ENCODE peak calls at places on chromosome 14, in eight cellular contexts. One of them, this sample, is unnamed. For H3K4me1 and H3K27me3, the result is how much of the 10 kb centered on the place peaks cover.

GRCh38 chr14:83838221-83838620 is 1691.7 kb upstream of the FLRT2 start:
- DNase-seq in HepG2: no peak
- DNase-seq in astrocyte: no peak
- DNase-seq in mammary epithelial cell: no peak
- DNase-seq in right lobe of liver: no peak
- DNase-seq in tibial artery: no peak
- DNase-seq in Peyer's patch: no peak
- DNase-seq in lower lobe of right lung: no peak
- DNase-seq in this sample: no peak

GRCh38 chr14:23185046-23185445 is 1.6 kb upstream of the SLC7A8 start:
- DNase-seq in HepG2: no peak
- DNase-seq in astrocyte: no peak
- DNase-seq in mammary epithelial cell: no peak
- DNase-seq in right lobe of liver: no peak
- DNase-seq in tibial artery: no peak
- DNase-seq in Peyer's patch: no peak
- DNase-seq in lower lobe of right lung: no peak
- DNase-seq in this sample: no peak

GRCh38 chr14:56648508-56649301 is 69.1 kb downstream of the TMEM260 start:
- DNase-seq in HepG2: no peak
- DNase-seq in astrocyte: no peak
- DNase-seq in mammary epithelial cell: no peak
- DNase-seq in right lobe of liver: no peak
- DNase-seq in tibial artery: no peak
- DNase-seq in Peyer's patch: no peak
- DNase-seq in lower lobe of right lung: no peak
- DNase-seq in this sample: no peak

GRCh38 chr14:32494566-32495434 is 165.7 kb downstream of the AKAP6 start:
- DNase-seq in HepG2: no peak
- DNase-seq in astrocyte: peak
- DNase-seq in mammary epithelial cell: no peak
- DNase-seq in right lobe of liver: no peak
- DNase-seq in tibial artery: no peak
- DNase-seq in Peyer's patch: no peak
- DNase-seq in lower lobe of right lung: no peak
- DNase-seq in this sample: no peak

GRCh38 chr14:102930753-102931579 is 8.5 kb downstream of the AMN start:
- DNase-seq in HepG2: no peak
- DNase-seq in astrocyte: peak
- DNase-seq in mammary epithelial cell: peak
- DNase-seq in right lobe of liver: no peak
- DNase-seq in tibial artery: no peak
- DNase-seq in Peyer's patch: peak
- DNase-seq in lower lobe of right lung: peak
- DNase-seq in this sample: no peak

GRCh38 chr14:51293149-51293925 is 53.3 kb downstream of the TMX1 start:
- DNase-seq in HepG2: no peak
- DNase-seq in astrocyte: peak
- DNase-seq in mammary epithelial cell: peak
- DNase-seq in right lobe of liver: no peak
- DNase-seq in tibial artery: peak
- DNase-seq in Peyer's patch: no peak
- DNase-seq in lower lobe of right lung: no peak
- DNase-seq in this sample: no peak

GRCh38 chr14:50773632-50774541 is 57.1 kb downstream of the NIN start:
- DNase-seq in HepG2: peak
- DNase-seq in astrocyte: peak
- DNase-seq in mammary epithelial cell: peak
- DNase-seq in right lobe of liver: no peak
- DNase-seq in tibial artery: peak
- DNase-seq in Peyer's patch: no peak
- DNase-seq in lower lobe of right lung: no peak
- DNase-seq in this sample: peak

GRCh38 chr14:92974541-92975345 is 51.8 kb downstream of the CHGA start:
- DNase-seq in HepG2: no peak
- DNase-seq in astrocyte: no peak
- DNase-seq in mammary epithelial cell: no peak
- DNase-seq in right lobe of liver: no peak
- DNase-seq in tibial artery: no peak
- DNase-seq in Peyer's patch: no peak
- DNase-seq in lower lobe of right lung: no peak
- DNase-seq in this sample: no peak

GRCh38 chr14:75141967-75142366 is 15.1 kb upstream of the NEK9 start:
- DNase-seq in HepG2: peak
- DNase-seq in astrocyte: peak
- DNase-seq in mammary epithelial cell: peak
- DNase-seq in right lobe of liver: no peak
- DNase-seq in tibial artery: no peak
- DNase-seq in Peyer's patch: no peak
- DNase-seq in lower lobe of right lung: no peak
- DNase-seq in this sample: no peak

GRCh38 chr14:54174437-54174836 is 217.8 kb upstream of the BMP4 start:
- DNase-seq in HepG2: no peak
- DNase-seq in astrocyte: no peak
- DNase-seq in mammary epithelial cell: no peak
- DNase-seq in right lobe of liver: no peak
- DNase-seq in tibial artery: no peak
- DNase-seq in Peyer's patch: no peak
- DNase-seq in lower lobe of right lung: no peak
- DNase-seq in this sample: no peak

GRCh38 chr14:58298477-58298879 is at the start of gene ARID4A:
- DNase-seq in HepG2: no peak
- DNase-seq in astrocyte: no peak
- DNase-seq in mammary epithelial cell: no peak
- DNase-seq in right lobe of liver: peak
- DNase-seq in tibial artery: peak
- DNase-seq in Peyer's patch: peak
- DNase-seq in lower lobe of right lung: peak
- DNase-seq in this sample: no peak

GRCh38 chr14:95953111-95953724 is 76.6 kb downstream of the TUNAR start:
- DNase-seq in HepG2: no peak
- DNase-seq in astrocyte: no peak
- DNase-seq in mammary epithelial cell: no peak
- DNase-seq in right lobe of liver: no peak
- DNase-seq in tibial artery: no peak
- DNase-seq in Peyer's patch: no peak
- DNase-seq in lower lobe of right lung: no peak
- DNase-seq in this sample: no peak

GRCh38 chr14:95106966-95107365 is 50.4 kb downstream of the DICER1 start:
- DNase-seq in HepG2: no peak
- DNase-seq in astrocyte: no peak
- DNase-seq in mammary epithelial cell: peak
- DNase-seq in right lobe of liver: no peak
- DNase-seq in tibial artery: no peak
- DNase-seq in Peyer's patch: no peak
- DNase-seq in lower lobe of right lung: no peak
- DNase-seq in this sample: peak

GRCh38 chr14:75531660-75532317 is 9.5 kb downstream of the BATF start:
- DNase-seq in HepG2: no peak
- DNase-seq in astrocyte: no peak
- DNase-seq in mammary epithelial cell: no peak
- DNase-seq in right lobe of liver: no peak
- DNase-seq in tibial artery: no peak
- DNase-seq in Peyer's patch: no peak
- DNase-seq in lower lobe of right lung: no peak
- DNase-seq in this sample: no peak

GRCh38 chr14:102140027-102140749 is 491 bp downstream of the WDR20 start:
- DNase-seq in HepG2: peak
- DNase-seq in astrocyte: no peak
- DNase-seq in mammary epithelial cell: peak
- DNase-seq in right lobe of liver: peak
- DNase-seq in tibial artery: peak
- DNase-seq in Peyer's patch: peak
- DNase-seq in lower lobe of right lung: peak
- DNase-seq in this sample: peak

GRCh38 chr14:66790101-66790500 is 282.2 kb downstream of the GPHN start:
- DNase-seq in HepG2: no peak
- DNase-seq in astrocyte: no peak
- DNase-seq in mammary epithelial cell: no peak
- DNase-seq in right lobe of liver: no peak
- DNase-seq in tibial artery: no peak
- DNase-seq in Peyer's patch: no peak
- DNase-seq in lower lobe of right lung: no peak
- DNase-seq in this sample: no peak

GRCh38 chr14:45089813-45090212 is 5.9 kb downstream of the PRPF39 start:
- DNase-seq in HepG2: no peak
- DNase-seq in astrocyte: peak
- DNase-seq in mammary epithelial cell: peak
- DNase-seq in right lobe of liver: no peak
- DNase-seq in tibial artery: no peak
- DNase-seq in Peyer's patch: no peak
- DNase-seq in lower lobe of right lung: no peak
- DNase-seq in this sample: peak

GRCh38 chr14:49946320-49947141 is 53.6 kb downstream of the ARF6 start:
- DNase-seq in HepG2: peak
- DNase-seq in astrocyte: peak
- DNase-seq in mammary epithelial cell: peak
- DNase-seq in right lobe of liver: no peak
- DNase-seq in tibial artery: no peak
- DNase-seq in Peyer's patch: no peak
- DNase-seq in lower lobe of right lung: no peak
- DNase-seq in this sample: no peak

DNA sequence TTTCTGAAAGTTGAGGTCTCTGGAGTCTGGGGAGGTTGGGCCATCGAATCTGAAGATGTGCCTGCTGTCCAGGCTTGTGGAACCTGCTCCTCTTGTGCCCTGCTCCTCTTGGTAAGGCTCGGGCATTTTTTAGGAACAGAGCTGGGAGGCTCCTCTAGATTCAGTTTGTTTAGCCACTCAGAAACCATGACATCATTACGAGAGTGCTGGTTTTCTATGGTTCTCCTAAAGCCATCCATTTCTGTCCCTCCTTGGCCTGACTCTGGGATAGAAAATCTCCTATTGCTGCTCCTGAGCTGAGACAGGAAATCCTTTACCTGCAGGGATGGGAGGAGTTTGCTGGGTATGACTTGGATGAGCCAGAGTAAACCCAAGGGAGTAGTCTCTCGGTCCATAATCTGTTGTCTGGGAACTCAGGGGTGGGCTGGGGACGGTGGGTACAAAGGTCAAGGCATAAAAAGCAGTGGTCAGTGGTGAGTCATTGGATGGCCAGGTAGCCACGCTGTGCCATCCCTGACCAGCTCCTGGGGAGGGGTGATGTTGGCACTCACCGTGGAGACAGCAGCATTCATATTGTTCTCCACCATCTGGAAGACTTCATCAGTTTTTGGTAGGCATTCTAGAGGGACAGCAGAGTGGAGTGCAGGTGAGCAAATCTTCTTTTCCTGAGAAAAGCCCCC is 2.4 kb upstream of the ADCY4 start:
- DNase-seq in HepG2: no peak
- DNase-seq in astrocyte: no peak
- DNase-seq in mammary epithelial cell: no peak
- DNase-seq in right lobe of liver: no peak
- DNase-seq in tibial artery: no peak
- DNase-seq in Peyer's patch: no peak
- DNase-seq in lower lobe of right lung: no peak
- DNase-seq in this sample: no peak
- H3K4me1 ChIP-seq in HepG2: under half
- H3K4me1 ChIP-seq in astrocyte: under half
- H3K4me1 ChIP-seq in mammary epithelial cell: under half
- H3K4me1 ChIP-seq in right lobe of liver: under half
- H3K4me1 ChIP-seq in tibial artery: under half
- H3K4me1 ChIP-seq in Peyer's patch: under half
- H3K4me1 ChIP-seq in lower lobe of right lung: half or more
- H3K4me1 ChIP-seq in this sample: under half

DNA sequence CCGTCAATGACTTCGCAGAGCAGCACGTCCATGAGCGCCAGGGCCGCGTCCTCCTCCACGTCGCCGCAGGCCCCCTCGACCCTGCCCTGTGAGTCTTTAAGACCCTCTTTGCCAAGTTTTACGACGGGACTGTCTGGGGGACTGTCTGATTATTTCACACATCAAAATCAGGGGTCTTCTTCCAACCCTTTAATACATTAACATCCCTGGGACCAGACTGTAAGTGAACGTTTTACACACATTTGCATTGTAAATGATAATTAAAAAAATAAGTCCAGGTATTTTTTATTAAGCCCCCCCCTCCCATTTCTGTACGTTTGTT is 1.9 kb downstream of the FOXG1 start:
- DNase-seq in HepG2: no peak
- DNase-seq in astrocyte: no peak
- DNase-seq in mammary epithelial cell: no peak
- DNase-seq in right lobe of liver: no peak
- DNase-seq in tibial artery: no peak
- DNase-seq in Peyer's patch: no peak
- DNase-seq in lower lobe of right lung: no peak
- DNase-seq in this sample: no peak
- H3K27me3 ChIP-seq in HepG2: under half
- H3K27me3 ChIP-seq in astrocyte: half or more
- H3K27me3 ChIP-seq in mammary epithelial cell: half or more
- H3K27me3 ChIP-seq in right lobe of liver: under half
- H3K27me3 ChIP-seq in tibial artery: under half
- H3K27me3 ChIP-seq in Peyer's patch: under half
- H3K27me3 ChIP-seq in lower lobe of right lung: half or more
- H3K27me3 ChIP-seq in this sample: half or more

GRCh38 chr14:89430271-89430620 is 13.2 kb upstream of the FOXN3 start:
- DNase-seq in HepG2: no peak
- DNase-seq in astrocyte: no peak
- DNase-seq in mammary epithelial cell: no peak
- DNase-seq in right lobe of liver: no peak
- DNase-seq in tibial artery: no peak
- DNase-seq in Peyer's patch: peak
- DNase-seq in lower lobe of right lung: no peak
- DNase-seq in this sample: no peak
- H3K4me1 ChIP-seq in HepG2: under half
- H3K4me1 ChIP-seq in astrocyte: under half
- H3K4me1 ChIP-seq in mammary epithelial cell: under half
- H3K4me1 ChIP-seq in right lobe of liver: under half
- H3K4me1 ChIP-seq in tibial artery: under half
- H3K4me1 ChIP-seq in Peyer's patch: under half
- H3K4me1 ChIP-seq in lower lobe of right lung: half or more
- H3K4me1 ChIP-seq in this sample: under half

GRCh38 chr14:104374718-104375080 is 204.9 kb upstream of the C14orf180 start:
- DNase-seq in HepG2: no peak
- DNase-seq in astrocyte: no peak
- DNase-seq in mammary epithelial cell: no peak
- DNase-seq in right lobe of liver: no peak
- DNase-seq in tibial artery: no peak
- DNase-seq in Peyer's patch: no peak
- DNase-seq in lower lobe of right lung: no peak
- DNase-seq in this sample: no peak

GRCh38 chr14:104372390-104373054 is 207.0 kb upstream of the C14orf180 start:
- DNase-seq in HepG2: no peak
- DNase-seq in astrocyte: no peak
- DNase-seq in mammary epithelial cell: no peak
- DNase-seq in right lobe of liver: no peak
- DNase-seq in tibial artery: no peak
- DNase-seq in Peyer's patch: no peak
- DNase-seq in lower lobe of right lung: peak
- DNase-seq in this sample: no peak

GRCh38 chr14:104371917-104372316 is 207.6 kb upstream of the C14orf180 start:
- DNase-seq in HepG2: no peak
- DNase-seq in astrocyte: no peak
- DNase-seq in mammary epithelial cell: no peak
- DNase-seq in right lobe of liver: no peak
- DNase-seq in tibial artery: no peak
- DNase-seq in Peyer's patch: no peak
- DNase-seq in lower lobe of right lung: peak
- DNase-seq in this sample: no peak

GRCh38 chr14:104373855-104374717 is 205.5 kb upstream of the C14orf180 start:
- DNase-seq in HepG2: no peak
- DNase-seq in astrocyte: no peak
- DNase-seq in mammary epithelial cell: no peak
- DNase-seq in right lobe of liver: no peak
- DNase-seq in tibial artery: no peak
- DNase-seq in Peyer's patch: no peak
- DNase-seq in lower lobe of right lung: no peak
- DNase-seq in this sample: no peak

GRCh38 chr14:104373055-104373854 is 206.3 kb upstream of the C14orf180 start:
- DNase-seq in HepG2: no peak
- DNase-seq in astrocyte: no peak
- DNase-seq in mammary epithelial cell: no peak
- DNase-seq in right lobe of liver: no peak
- DNase-seq in tibial artery: no peak
- DNase-seq in Peyer's patch: no peak
- DNase-seq in lower lobe of right lung: peak
- DNase-seq in this sample: no peak
- H3K27me3 ChIP-seq in HepG2: under half
- H3K27me3 ChIP-seq in astrocyte: under half
- H3K27me3 ChIP-seq in mammary epithelial cell: under half
- H3K27me3 ChIP-seq in right lobe of liver: under half
- H3K27me3 ChIP-seq in tibial artery: under half
- H3K27me3 ChIP-seq in Peyer's patch: under half
- H3K27me3 ChIP-seq in lower lobe of right lung: under half
- H3K27me3 ChIP-seq in this sample: under half